ENCODE peak calls at places on chromosome 10, in eight cellular contexts. W is adrenal gland, M is IMR-90, V is A549, Z is prostate gland, N is body of pancreas, D is spleen, L is ovary. P is an unnamed sample. For H3K4me1, the result is how much of the 10 kb centered on the place peaks cover.

GRCh38 chr10:49066944-49067730 is 48.2 kb downstream of the VSTM4 start:
- DNase-seq in V (no peak), Z (no peak), M (no peak), L (no peak), W (no peak), N (no peak), D (no peak), P (no peak)

GRCh38 chr10:20991526-20991925 is 94.4 kb upstream of the NEBL start:
- DNase-seq in W (no peak), L (no peak), Z (no peak), V (no peak), N (no peak), D (no peak), M (no peak), P (no peak)

GRCh38 chr10:61160253-61160652 is 216.3 kb upstream of the RHOBTB1 start:
- DNase-seq in N (no peak), L (no peak), V (no peak), M (peak), D (no peak), W (no peak), Z (no peak), P (no peak)

GRCh38 chr10:86286591-86287421 is 79.8 kb downstream of the GRID1 start:
- DNase-seq in W (no peak), N (no peak), D (peak), Z (no peak), M (no peak), L (no peak), V (no peak), P (no peak)

GRCh38 chr10:113854757-113855626 is 531 bp downstream of the NHLRC2 start:
- DNase-seq in V (peak), D (peak), M (peak), Z (peak), W (peak), L (no peak), N (peak), P (peak)

GRCh38 chr10:33005322-33006282 is 47.6 kb upstream of the ITGB1 start:
- DNase-seq in M (peak), V (peak), Z (peak), D (peak), W (peak), N (peak), L (peak), P (peak)

GRCh38 chr10:24419067-24419466 is 210.1 kb downstream of the KIAA1217 start:
- DNase-seq in D (no peak), L (no peak), M (no peak), W (no peak), Z (no peak), N (no peak), V (no peak), P (no peak)

GRCh38 chr10:118943253-118943652 is 86.3 kb upstream of the NANOS1 start:
- DNase-seq in Z (no peak), W (no peak), L (no peak), V (no peak), M (no peak), D (no peak), N (no peak), P (no peak)

GRCh38 chr10:101536800-101537199 is 51.3 kb downstream of the POLL start:
- DNase-seq in Z (no peak), V (peak), L (no peak), M (peak), N (no peak), D (no peak), W (no peak), P (no peak)

GRCh38 chr10:6050801-6051445 is 11.2 kb downstream of the IL2RA start:
- DNase-seq in W (peak), D (peak), L (peak), V (peak), N (peak), M (peak), Z (peak), P (peak)

GRCh38 chr10:91924212-91925021 is 847 bp downstream of the BTAF1 start:
- DNase-seq in V (no peak), L (no peak), N (no peak), D (no peak), M (peak), W (no peak), Z (no peak), P (no peak)

GRCh38 chr10:80133221-80133620 is 691 bp downstream of the PLAC9 start:
- DNase-seq in L (no peak), D (no peak), Z (no peak), N (no peak), M (no peak), W (no peak), V (no peak), P (no peak)

GRCh38 chr10:124035928-124036558 is 57.4 kb downstream of the CHST15 start:
- DNase-seq in N (peak), D (peak), Z (peak), V (peak), M (no peak), L (no peak), W (peak), P (peak)

GRCh38 chr10:124035306-124035927 is 58.0 kb downstream of the CHST15 start:
- DNase-seq in W (no peak), V (no peak), Z (no peak), N (no peak), M (no peak), D (peak), L (no peak), P (no peak)

GRCh38 chr10:124033887-124034218 is 59.5 kb downstream of the CHST15 start:
- DNase-seq in M (no peak), W (no peak), Z (no peak), D (peak), V (no peak), N (no peak), L (peak), P (no peak)

GRCh38 chr10:124030711-124031110 is 62.7 kb downstream of the CHST15 start:
- DNase-seq in Z (no peak), L (no peak), N (no peak), M (no peak), D (peak), V (no peak), W (no peak), P (no peak)

DNA sequence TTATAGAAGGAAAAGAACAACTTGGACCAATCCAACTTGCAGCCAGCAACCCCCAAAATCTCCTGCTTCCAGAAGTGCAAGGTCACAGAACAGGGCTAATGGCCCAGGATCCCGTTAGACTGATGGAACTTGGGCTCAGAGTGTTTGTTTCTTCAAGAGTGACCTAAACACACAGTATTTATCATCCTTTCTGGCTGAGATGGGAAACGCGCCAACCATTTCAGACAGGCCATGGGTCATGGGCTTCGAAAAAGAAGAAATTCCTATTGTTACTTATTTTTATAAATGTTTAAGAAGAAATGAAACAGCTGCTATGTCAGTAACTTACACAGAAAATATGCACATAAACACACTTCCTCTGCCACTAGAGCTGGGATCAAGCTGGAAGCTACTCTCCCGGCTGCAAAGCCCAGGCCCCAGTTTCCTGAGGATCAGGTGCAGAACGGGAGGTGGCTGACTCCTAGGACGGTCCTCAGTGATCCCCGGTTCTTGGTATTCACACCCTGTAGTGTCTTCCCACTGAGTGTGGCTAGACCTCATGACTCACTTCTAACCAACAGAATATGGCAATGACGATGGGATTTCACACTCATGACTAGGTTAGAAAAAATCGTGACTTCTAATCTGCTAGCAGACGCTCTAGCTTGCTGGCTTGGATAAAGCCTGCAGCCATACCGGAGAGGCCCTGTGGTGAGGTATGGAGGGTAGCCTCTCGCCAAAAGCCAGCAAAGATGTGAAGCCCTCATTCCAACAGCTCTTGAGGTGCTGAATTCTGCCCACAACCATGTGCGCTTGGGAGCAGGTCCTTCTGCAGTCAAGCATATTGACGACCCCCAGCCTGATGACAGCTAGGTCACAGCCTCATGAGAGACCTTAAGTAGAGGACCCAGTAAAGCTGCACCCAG is 60.2 kb downstream of the CHST15 start:
- DNase-seq in V (no peak), W (peak), L (peak), D (peak), M (peak), Z (no peak), N (peak), P (no peak)
- H3K27ac ChIP-seq in V (no peak), W (no peak), L (peak), D (peak), M (no peak), Z (peak), N (no peak), P (peak)

GRCh38 chr10:58609525-58610150 is 97.0 kb downstream of the BICC1 start:
- DNase-seq in Z (no peak), L (no peak), D (no peak), N (no peak), W (no peak), M (peak), V (no peak), P (no peak)
- TF ChIP-seq POLR2A in Z (no peak), L (no peak), D (no peak), N (no peak), W (no peak), M (no peak), V (no peak), P (no peak)

GRCh38 chr10:121179006-121179405 is 327.8 kb downstream of the WDR11 start:
- DNase-seq in N (no peak), D (no peak), Z (peak), W (no peak), L (no peak), M (no peak), V (no peak), P (no peak)

GRCh38 chr10:121183241-121183640 is 332.1 kb downstream of the WDR11 start:
- DNase-seq in L (no peak), N (no peak), M (no peak), D (no peak), W (no peak), V (no peak), Z (no peak), P (no peak)

GRCh38 chr10:121185816-121186215 is 334.7 kb downstream of the WDR11 start:
- DNase-seq in V (no peak), L (no peak), D (no peak), N (no peak), Z (no peak), W (no peak), M (no peak), P (no peak)

GRCh38 chr10:121187375-121187774 is 336.2 kb downstream of the WDR11 start:
- DNase-seq in M (no peak), W (no peak), D (no peak), N (no peak), V (no peak), L (no peak), Z (no peak), P (no peak)

GRCh38 chr10:121182219-121182618 is 331.1 kb downstream of the WDR11 start:
- DNase-seq in Z (no peak), D (no peak), W (no peak), L (no peak), N (no peak), V (no peak), M (no peak), P (no peak)
- H3K4me1 ChIP-seq in Z (under half), D (under half), W (under half), L (under half), N (under half), V (under half), M (under half), P (under half)

DNA sequence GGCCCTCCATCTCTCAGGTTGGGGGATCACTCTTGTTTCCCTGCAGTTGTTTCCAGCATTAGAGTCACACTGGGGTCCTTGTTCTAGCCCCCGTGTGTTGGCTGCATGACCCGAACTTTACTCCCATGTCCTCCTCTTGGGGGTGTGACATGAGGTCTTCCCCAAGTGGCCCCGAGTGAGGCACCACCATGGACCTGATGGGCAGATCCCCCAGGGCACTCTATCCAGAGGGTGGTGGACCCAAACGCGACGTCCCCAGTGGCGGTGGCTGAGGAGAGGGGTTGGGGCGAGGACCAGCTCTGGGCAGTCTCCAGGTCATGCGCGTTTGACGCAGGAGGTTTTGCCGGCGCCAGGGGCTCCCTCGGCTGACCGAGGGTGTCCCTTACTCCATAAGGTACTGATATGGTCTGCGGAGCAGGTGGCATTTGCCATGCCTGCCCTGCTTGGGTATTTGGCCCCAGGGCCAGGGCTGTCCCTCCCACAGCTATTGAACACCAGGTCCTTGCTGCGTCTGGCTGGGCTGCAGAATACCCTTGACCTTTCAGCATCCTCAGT is 131.9 kb downstream of the LHPP start:
- DNase-seq in V (no peak), W (no peak), L (no peak), Z (no peak), M (no peak), D (peak), N (no peak), P (no peak)
- H3K27ac ChIP-seq in V (no peak), W (no peak), L (no peak), Z (no peak), M (no peak), D (no peak), N (no peak), P (no peak)

GRCh38 chr10:104257235-104257634 is 2.5 kb downstream of the GSTO1 start:
- DNase-seq in D (no peak), V (no peak), W (no peak), L (no peak), M (no peak), Z (no peak), N (no peak), P (no peak)

GRCh38 chr10:104256335-104257080 is 1.8 kb downstream of the GSTO1 start:
- DNase-seq in Z (no peak), L (no peak), N (no peak), V (no peak), W (no peak), D (no peak), M (no peak), P (no peak)

GRCh38 chr10:104254493-104255243 is at the start of gene GSTO1:
- DNase-seq in V (peak), N (peak), W (peak), L (peak), Z (peak), D (peak), M (peak), P (peak)

GRCh38 chr10:104253576-104254410 is 899 bp upstream of the GSTO1 start:
- DNase-seq in L (no peak), N (no peak), D (no peak), W (no peak), Z (no peak), M (peak), V (no peak), P (no peak)

DNA sequence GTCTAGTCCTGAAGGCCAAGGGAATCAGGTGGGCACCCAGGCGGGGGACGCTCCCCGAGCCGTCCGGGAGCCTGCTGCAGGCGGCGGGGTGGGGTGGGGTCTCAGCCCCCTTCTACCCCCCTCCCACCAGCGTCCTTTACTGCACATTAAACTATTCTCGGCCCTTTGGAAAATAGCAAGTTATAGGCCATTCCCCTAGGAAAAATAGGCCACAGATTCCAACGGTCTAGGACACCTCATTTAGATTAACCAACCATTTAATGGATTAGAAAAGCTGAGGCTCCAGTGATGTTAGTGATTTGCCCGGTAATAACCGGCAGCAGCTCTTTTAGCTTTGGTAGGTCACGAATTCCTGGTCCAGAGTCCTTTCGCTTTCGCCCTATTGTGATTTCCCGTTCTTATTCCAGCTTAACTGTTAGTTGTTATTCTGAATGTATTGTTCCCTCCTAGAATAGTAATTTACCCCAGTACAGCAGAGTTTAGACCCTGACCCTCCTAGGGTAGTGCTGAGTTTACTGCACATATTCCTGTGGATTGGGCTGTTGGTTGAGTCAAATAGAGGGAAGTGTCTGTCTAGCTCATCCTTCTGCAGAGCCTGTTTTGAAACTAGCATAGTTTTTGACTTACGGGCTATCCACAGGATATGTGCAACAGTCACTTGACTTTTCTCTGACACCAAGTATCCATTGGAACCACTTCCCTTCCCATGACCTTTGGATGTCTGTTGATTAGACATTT is 721 bp downstream of the GSTO1 start:
- DNase-seq in D (no peak), N (peak), Z (peak), L (no peak), V (peak), M (peak), W (no peak), P (peak)
- TF ChIP-seq POLR2A in D (peak), N (peak), Z (peak), L (no peak), V (no peak), M (peak), W (peak), P (peak)

GRCh38 chr10:71771821-71772617 is 1.3 kb downstream of the VSIR start:
- DNase-seq in D (no peak), M (peak), V (peak), L (peak), Z (peak), W (peak), N (peak), P (no peak)

GRCh38 chr10:71771204-71771603 is 2.1 kb downstream of the VSIR start:
- DNase-seq in L (no peak), V (no peak), Z (no peak), D (no peak), M (no peak), N (peak), W (peak), P (peak)

GRCh38 chr10:71770255-71770654 is 3.1 kb downstream of the VSIR start:
- DNase-seq in W (no peak), M (peak), L (no peak), D (no peak), Z (no peak), V (no peak), N (no peak), P (no peak)

GRCh38 chr10:71769279-71769823 is 4.0 kb downstream of the VSIR start:
- DNase-seq in L (no peak), M (peak), Z (no peak), D (peak), V (no peak), N (no peak), W (no peak), P (no peak)

GRCh38 chr10:71770789-71771188 is 2.5 kb downstream of the VSIR start:
- DNase-seq in D (peak), Z (no peak), W (peak), L (no peak), N (peak), M (no peak), V (no peak), P (no peak)
- H3K4me1 ChIP-seq in D (half or more), Z (under half), W (half or more), L (under half), N (half or more), M (half or more), V (half or more), P (under half)

GRCh38 chr10:18607503-18607902 is 43.9 kb downstream of the NSUN6 start:
- DNase-seq in D (no peak), W (peak), M (peak), L (no peak), V (peak), N (peak), Z (no peak), P (no peak)

GRCh38 chr10:18610517-18610916 is 40.9 kb downstream of the NSUN6 start:
- DNase-seq in V (peak), L (no peak), D (no peak), N (peak), M (peak), Z (peak), W (peak), P (peak)

GRCh38 chr10:18608581-18608980 is 42.8 kb downstream of the NSUN6 start:
- DNase-seq in D (no peak), V (peak), N (no peak), Z (no peak), W (no peak), M (no peak), L (no peak), P (no peak)

GRCh38 chr10:18607979-18608378 is 43.4 kb downstream of the NSUN6 start:
- DNase-seq in W (no peak), L (no peak), M (peak), D (no peak), Z (no peak), V (peak), N (no peak), P (no peak)

GRCh38 chr10:18611168-18611567 is 40.2 kb downstream of the NSUN6 start:
- DNase-seq in Z (no peak), V (no peak), W (no peak), M (no peak), L (no peak), D (no peak), N (no peak), P (no peak)
- H3K27ac ChIP-seq in Z (peak), V (peak), W (peak), M (no peak), L (no peak), D (peak), N (no peak), P (no peak)

GRCh38 chr10:100182281-100182680 is 3.5 kb downstream of the ERLIN1 start:
- DNase-seq in N (no peak), Z (no peak), V (no peak), W (no peak), L (no peak), M (no peak), D (no peak), P (no peak)

GRCh38 chr10:100185364-100186252 is at the start of gene ERLIN1:
- DNase-seq in M (peak), D (peak), L (peak), N (peak), W (peak), Z (peak), V (peak), P (peak)

GRCh38 chr10:100184426-100185219 is 1.2 kb downstream of the ERLIN1 start:
- DNase-seq in M (peak), N (no peak), W (no peak), V (peak), Z (no peak), L (no peak), D (no peak), P (no peak)

GRCh38 chr10:100182908-100183307 is 2.9 kb downstream of the ERLIN1 start:
- DNase-seq in M (no peak), Z (no peak), L (no peak), D (no peak), N (no peak), W (no peak), V (no peak), P (no peak)

DNA sequence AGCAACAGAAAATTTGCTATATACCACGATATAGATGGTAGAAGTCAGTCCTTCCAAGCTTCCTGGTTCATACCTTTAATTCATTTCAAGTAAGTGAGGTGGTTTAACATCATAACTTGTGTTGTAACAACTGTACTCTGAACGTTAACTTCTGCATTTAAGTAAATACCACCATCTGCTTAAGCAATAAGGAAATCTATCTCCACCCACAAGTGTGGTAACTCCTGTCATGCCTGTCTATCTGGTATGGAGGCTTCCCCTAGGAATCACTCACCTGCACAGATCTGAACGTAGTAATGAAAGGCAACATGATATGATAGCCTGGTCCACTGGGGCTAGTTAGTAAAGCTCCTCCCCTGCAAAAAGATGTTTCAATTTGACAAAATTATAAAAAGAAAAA is 2.3 kb downstream of the ERLIN1 start:
- DNase-seq in N (no peak), V (peak), D (no peak), L (no peak), W (no peak), M (peak), Z (peak), P (peak)
- TF ChIP-seq POLR2A in N (no peak), V (no peak), D (no peak), L (no peak), W (no peak), M (no peak), Z (no peak), P (peak)